ENCODE peak calls at places on chromosomes 3 and 15, in six cellular contexts. Z, J, A, X, L and D are unnamed samples.

GRCh38 chr15:30791239-30791638 is 112.5 kb upstream of the FAN1 start:
- DNase-seq in Z (no peak), A (no peak), X (no peak), L (no peak), J (no peak), D (no peak)

GRCh38 chr15:75446146-75446545 is 5.3 kb downstream of the SIN3A start:
- DNase-seq in A (no peak), L (no peak), X (no peak), J (no peak), Z (no peak), D (no peak)

GRCh38 chr15:60272623-60273022 is 125.2 kb downstream of the ANXA2 start:
- DNase-seq in X (no peak), L (no peak), J (no peak), Z (no peak), A (no peak), D (no peak)

GRCh38 chr3:64518496-64518895 is 169.3 kb downstream of the ADAMTS9 start:
- DNase-seq in L (no peak), J (no peak), X (no peak), Z (no peak), A (no peak), D (no peak)

GRCh38 chr3:69219101-69219708 is 96.8 kb upstream of the LMOD3 start:
- DNase-seq in J (no peak), X (no peak), A (no peak), L (no peak), Z (no peak), D (no peak)

GRCh38 chr15:66588537-66588936 is 22.7 kb upstream of the LCTL start:
- DNase-seq in Z (no peak), X (no peak), A (no peak), J (no peak), L (no peak), D (no peak)

GRCh38 chr3:51621091-51621892 is 49.8 kb upstream of the TEX264 start:
- DNase-seq in Z (peak; percentile 34), J (no peak), X (no peak), A (no peak), L (no peak), D (peak; percentile 60)

GRCh38 chr15:56918907-56919707 is 663 bp downstream of the TCF12 start:
- DNase-seq in L (peak; percentile 57), A (no peak), J (peak; percentile 59), X (no peak), Z (peak; percentile 69), D (peak; percentile 67)

GRCh38 chr15:50463423-50464358 is 39.5 kb downstream of the USP8 start:
- DNase-seq in J (peak; percentile 21), A (no peak), Z (peak; percentile 20), X (no peak), L (no peak), D (peak; percentile 16)

GRCh38 chr15:58701376-58701775 is 48.1 kb downstream of the ADAM10 start:
- DNase-seq in A (no peak), X (no peak), Z (no peak), L (no peak), J (no peak), D (no peak)

GRCh38 chr15:38490231-38490630 is 36.3 kb downstream of the FAM98B start:
- DNase-seq in L (no peak), J (peak; percentile 70), A (no peak), X (no peak), Z (peak; percentile 30), D (peak; percentile 23)

GRCh38 chr3:3705090-3705775 is 94.0 kb upstream of the LRRN1 start:
- DNase-seq in L (no peak), J (peak; percentile 19), Z (no peak), A (no peak), X (no peak), D (no peak)

GRCh38 chr15:62519900-62520299 is 354.8 kb upstream of the C2CD4B start:
- DNase-seq in Z (no peak), A (no peak), J (no peak), L (no peak), X (no peak), D (no peak)

GRCh38 chr3:71317749-71318458 is 265.6 kb downstream of the FOXP1 start:
- DNase-seq in L (no peak), X (no peak), Z (no peak), A (no peak), J (no peak), D (peak; percentile 60)

GRCh38 chr15:68431792-68432401 is at the start of gene ITGA11:
- DNase-seq in X (peak; percentile 85), J (peak; percentile 51), A (no peak), Z (no peak), L (peak; percentile 57), D (peak; percentile 54)

GRCh38 chr15:56838085-56838484 is 80.4 kb upstream of the TCF12 start:
- DNase-seq in Z (no peak), L (no peak), X (no peak), A (no peak), J (no peak), D (no peak)

GRCh38 chr3:126510323-126510910 is 7.2 kb downstream of the UROC1 start:
- DNase-seq in A (no peak), X (no peak), J (no peak), L (no peak), Z (no peak), D (no peak)

GRCh38 chr15:68258684-68259083 is 18.9 kb upstream of the FEM1B start:
- DNase-seq in X (no peak), Z (no peak), L (no peak), A (no peak), J (no peak), D (no peak)

GRCh38 chr3:196320110-196320509 is 2.1 kb upstream of the DYNLT2B start:
- DNase-seq in J (no peak), A (no peak), L (no peak), Z (no peak), X (no peak), D (no peak)

GRCh38 chr3:196326936-196327335 is 8.9 kb upstream of the DYNLT2B start:
- DNase-seq in J (no peak), A (no peak), Z (no peak), X (no peak), L (no peak), D (no peak)

GRCh38 chr3:196323016-196323415 is 5.0 kb upstream of the DYNLT2B start:
- DNase-seq in Z (no peak), A (no peak), L (no peak), J (no peak), X (no peak), D (no peak)

GRCh38 chr3:196321162-196321561 is 3.1 kb upstream of the DYNLT2B start:
- DNase-seq in L (no peak), A (no peak), X (no peak), Z (no peak), J (no peak), D (no peak)

GRCh38 chr3:196323723-196324122 is 5.7 kb upstream of the DYNLT2B start:
- DNase-seq in L (no peak), Z (peak; percentile 30), A (no peak), X (no peak), J (no peak), D (peak; percentile 37)
- TF ChIP-seq CTCF in L (no peak), Z (peak; percentile 8), A (peak; percentile 20), X (no peak), J (peak; percentile 23), D (peak; percentile 41)

GRCh38 chr3:38153986-38154608 is 11.2 kb upstream of the OXSR1 start:
- DNase-seq in Z (peak; percentile 87), A (peak; percentile 73), X (peak; percentile 5), L (no peak), J (no peak), D (peak; percentile 86)

GRCh38 chr3:38157562-38157961 is 7.8 kb upstream of the OXSR1 start:
- DNase-seq in J (no peak), A (no peak), L (no peak), Z (no peak), X (peak; percentile 72), D (no peak)

GRCh38 chr3:38157117-38157516 is 8.2 kb upstream of the OXSR1 start:
- DNase-seq in A (no peak), L (no peak), Z (no peak), J (no peak), X (peak; percentile 32), D (no peak)

GRCh38 chr3:38154625-38155255 is 10.6 kb upstream of the OXSR1 start:
- DNase-seq in X (peak; percentile 82), L (peak; percentile 63), Z (no peak), A (no peak), J (no peak), D (no peak)

DNA sequence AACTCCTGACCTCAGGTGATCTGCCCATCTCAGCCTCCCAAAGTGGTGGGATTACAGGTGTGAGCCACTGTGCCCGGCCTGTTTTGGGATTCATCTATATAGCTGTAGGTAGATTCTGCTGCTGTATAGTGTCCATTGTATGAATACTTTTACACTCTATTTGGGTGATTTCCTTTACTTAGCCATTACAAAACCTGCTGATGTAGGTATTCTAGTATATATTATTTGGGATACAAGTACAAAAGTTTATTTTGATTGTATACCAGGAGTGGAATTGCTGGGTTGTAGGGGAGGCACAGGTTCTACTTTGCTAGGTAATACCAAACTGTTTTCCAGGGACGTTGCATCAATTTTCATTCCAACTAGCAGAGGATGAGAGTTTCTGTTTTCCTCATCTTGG is 9.5 kb upstream of the OXSR1 start:
- DNase-seq in J (no peak), A (no peak), Z (no peak), L (no peak), X (no peak), D (no peak)
- H3K4me3 ChIP-seq in J (no peak overlapping the region), A (no peak overlapping the region), Z (no peak overlapping the region), L (no peak overlapping the region), X (no peak overlapping the region), D (no peak overlapping the region)

GRCh38 chr15:40819048-40819447 is 9.5 kb downstream of the PPP1R14D start:
- DNase-seq in L (no peak), Z (no peak), A (no peak), X (no peak), J (no peak), D (no peak)

GRCh38 chr15:40826123-40827075 is 2.1 kb downstream of the PPP1R14D start:
- DNase-seq in A (no peak), X (no peak), J (peak; percentile 26), L (peak; percentile 34), Z (no peak), D (no peak)

GRCh38 chr15:40825661-40826088 is 2.8 kb downstream of the PPP1R14D start:
- DNase-seq in Z (peak; percentile 28), X (no peak), L (peak; percentile 86), A (peak; percentile 16), J (peak; percentile 28), D (peak; percentile 16)

GRCh38 chr15:40821195-40821594 is 7.3 kb downstream of the PPP1R14D start:
- DNase-seq in J (no peak), Z (no peak), L (no peak), X (no peak), A (no peak), D (no peak)

GRCh38 chr15:40823572-40824343 is 4.8 kb downstream of the PPP1R14D start:
- DNase-seq in A (no peak), J (no peak), L (no peak), Z (no peak), X (no peak), D (no peak)
- TF ChIP-seq CTCF in A (no peak), J (no peak), L (no peak), Z (no peak), X (no peak), D (no peak)

DNA sequence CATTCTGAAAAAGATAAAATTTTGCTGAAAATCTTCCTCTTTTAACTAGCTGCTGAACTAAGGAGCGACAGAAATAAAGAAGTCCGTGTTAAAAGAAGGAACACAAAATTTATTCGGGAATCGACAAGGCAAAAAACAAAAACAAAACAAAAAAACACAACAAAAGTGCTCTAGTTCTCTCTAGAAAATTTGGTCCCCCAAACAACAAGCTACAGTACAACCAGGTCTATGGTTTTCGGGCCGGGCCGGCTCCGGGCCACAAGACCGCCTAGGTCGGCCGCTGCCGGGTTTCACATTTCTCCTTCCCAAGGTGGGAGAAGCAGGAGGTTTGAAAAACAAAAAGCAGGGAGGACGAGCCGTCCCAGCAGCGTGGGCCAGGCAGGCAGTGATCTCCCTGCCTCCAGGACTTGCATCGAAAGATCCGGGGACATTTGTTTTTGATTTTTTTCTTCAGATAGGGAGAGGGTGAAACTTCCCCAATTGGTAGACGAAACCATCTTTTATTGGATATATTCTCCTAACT is 2.7 kb downstream of the FOXL2 start:
- DNase-seq in A (no peak), L (no peak), J (peak; percentile 39), X (no peak), Z (no peak), D (peak; percentile 23)
- H3K4me3 ChIP-seq in A (no peak overlapping the region), L (no peak overlapping the region), J (peak overlapping the region; percentile 40), X (peak overlapping the region; percentile 45), Z (peak overlapping the region; percentile 57), D (no peak overlapping the region)